ENCODE peak calls at places on chromosomes 7 and 10, in five cellular contexts. D, Y, M, V and H are unnamed samples.

GRCh38 chr7:132742152-132742551 is 165.9 kb upstream of the PLXNA4 start:
- DNase-seq in D (no peak), Y (peak), M (no peak), V (no peak), H (no peak)

GRCh38 chr10:118383699-118384098 is 41.6 kb upstream of the FAM204A start:
- DNase-seq in D (no peak), Y (no peak), M (no peak), V (no peak), H (no peak)

GRCh38 chr7:102836206-102836938 is 76.4 kb upstream of the LRRC17 start:
- DNase-seq in D (no peak), Y (peak), M (no peak), V (no peak), H (peak)

GRCh38 chr7:156463280-156463679 is 177.3 kb upstream of the RNF32 start:
- DNase-seq in D (no peak), Y (no peak), M (no peak), V (no peak), H (no peak)

GRCh38 chr10:70331486-70332268 is 47.9 kb upstream of the NPFFR1 start:
- DNase-seq in D (no peak), Y (peak), M (no peak), V (no peak), H (peak)

GRCh38 chr7:129689995-129690581 is 78.6 kb downstream of the NRF1 start:
- DNase-seq in D (no peak), Y (no peak), M (no peak), V (no peak), H (no peak)

GRCh38 chr10:91681361-91682276 is 48.7 kb upstream of the PPP1R3C start:
- DNase-seq in D (no peak), Y (no peak), M (peak), V (no peak), H (no peak)

GRCh38 chr10:22103701-22104100 is 100.2 kb upstream of the DNAJC1 start:
- DNase-seq in D (no peak), Y (peak), M (no peak), V (no peak), H (no peak)